ENCODE peak calls at places on chromosome 2, in six cellular contexts. X is cardiac muscle cell, G is H9, S is GM23338, W is neural progenitor cell, B is ovary. D is an unnamed sample.

GRCh38 chr2:157324331-157324843 is 1.2 kb downstream of the ERMN start:
- DNase-seq in G (no peak), B (no peak), W (no peak), X (no peak), S (no peak), D (no peak)

GRCh38 chr2:26352892-26353291 is 6.3 kb upstream of the ADGRF3 start:
- DNase-seq in B (no peak), X (no peak), G (no peak), W (no peak), S (no peak), D (no peak)

GRCh38 chr2:219249203-219249980 is 3.7 kb upstream of the TUBA4B start:
- DNase-seq in B (peak), G (no peak), W (no peak), X (peak), S (peak), D (peak)

GRCh38 chr2:111663471-111663951 is 220.5 kb downstream of the ANAPC1 start:
- DNase-seq in B (no peak), G (no peak), S (no peak), W (no peak), X (peak), D (no peak)

GRCh38 chr2:219563271-219563928 is 7.9 kb downstream of the OBSL1 start:
- DNase-seq in S (no peak), G (no peak), W (no peak), X (no peak), B (peak), D (no peak)

GRCh38 chr2:133044556-133044955 is 374.6 kb upstream of the LYPD1 start:
- DNase-seq in B (no peak), G (no peak), X (no peak), S (no peak), W (no peak), D (no peak)

GRCh38 chr2:95333888-95334338 is 36.8 kb downstream of the KCNIP3 start:
- DNase-seq in S (no peak), B (no peak), W (no peak), X (peak), G (no peak), D (peak)

GRCh38 chr2:67566292-67566691 is 169.2 kb downstream of the ETAA1 start:
- DNase-seq in W (no peak), X (no peak), S (no peak), G (no peak), B (no peak), D (no peak)

GRCh38 chr2:203451686-203452085 is 83.4 kb downstream of the RAPH1 start:
- DNase-seq in W (no peak), B (no peak), S (no peak), X (peak), G (no peak), D (no peak)

GRCh38 chr2:118013221-118013723 is 598 bp downstream of the CCDC93 start:
- DNase-seq in G (peak), X (no peak), S (peak), W (peak), B (peak), D (peak)

GRCh38 chr2:50791271-50791670 is 240.7 kb downstream of the NRXN1 start:
- DNase-seq in S (no peak), W (no peak), B (no peak), X (no peak), G (no peak), D (no peak)

GRCh38 chr2:119760237-119760807 is 600 bp downstream of the PTPN4 start:
- DNase-seq in W (no peak), G (peak), X (no peak), B (no peak), S (peak), D (no peak)

DNA sequence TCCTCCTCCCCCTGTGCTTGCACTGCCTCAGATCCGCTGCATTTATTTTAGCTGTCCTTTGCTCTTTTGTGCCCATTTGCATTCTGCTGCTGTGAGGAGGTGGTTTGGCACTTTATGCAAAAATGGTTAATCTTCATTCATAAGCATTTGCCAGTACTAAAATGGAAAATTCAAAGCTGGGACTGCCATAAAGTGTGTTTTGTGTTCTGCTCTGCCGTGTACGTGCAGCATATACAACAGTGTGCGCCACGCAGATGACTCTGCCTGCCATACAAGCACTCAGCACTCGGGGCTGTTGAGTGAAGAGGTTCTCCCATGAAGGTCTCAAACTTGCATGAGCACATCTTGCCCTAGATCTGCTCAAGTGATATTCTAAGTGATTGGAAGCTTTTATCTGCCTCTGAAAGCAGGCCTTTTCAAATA is 73.7 kb downstream of the SPATS2L start:
- DNase-seq in G (no peak), S (no peak), X (no peak), W (peak), B (no peak), D (no peak)
- H3K27ac ChIP-seq in G (no peak), S (peak), X (no peak), W (peak), B (no peak), D (no peak)

DNA sequence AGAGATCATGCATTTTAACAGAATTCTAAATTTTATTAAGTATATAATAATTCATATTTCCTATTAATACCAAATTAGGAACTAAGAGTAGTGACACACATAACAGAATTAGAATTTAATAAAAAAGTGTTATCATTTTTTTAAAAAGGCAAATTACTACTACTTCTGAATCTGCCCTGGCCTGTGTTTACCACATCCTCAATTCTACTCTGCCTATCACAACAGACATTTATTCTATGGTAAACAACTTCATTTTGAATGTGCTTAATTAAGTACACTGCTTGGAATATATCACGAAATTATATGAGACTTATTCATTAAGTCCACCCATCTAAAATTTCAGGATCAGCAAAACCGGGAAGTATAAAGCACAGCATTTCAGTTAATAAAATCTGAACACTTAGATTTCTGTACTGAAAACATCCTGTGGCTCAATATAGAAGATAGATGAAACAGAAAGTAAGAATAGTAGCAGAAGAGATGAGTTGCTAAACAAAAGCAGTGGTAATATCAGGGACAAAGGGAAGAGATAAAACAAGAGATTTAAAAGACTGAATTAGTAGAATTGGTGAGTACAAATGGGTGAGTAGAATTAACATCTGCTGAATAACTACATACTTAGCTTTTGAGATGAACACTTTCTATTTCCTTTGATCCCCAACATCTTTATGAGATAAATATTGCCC is 3.7 kb downstream of the SMC6 start:
- DNase-seq in G (no peak), W (no peak), B (no peak), X (no peak), S (no peak), D (no peak)
- H3K27ac ChIP-seq in G (no peak), W (no peak), B (no peak), X (no peak), S (peak), D (no peak)

GRCh38 chr2:188282907-188283306 is 8.8 kb upstream of the GULP1 start:
- DNase-seq in G (no peak), X (no peak), B (no peak), W (no peak), S (no peak), D (no peak)
- H3K27ac ChIP-seq in G (no peak), X (no peak), B (no peak), W (no peak), S (no peak), D (no peak)

GRCh38 chr2:102141011-102141914 is 1.3 kb upstream of the IL1R1 start:
- DNase-seq in G (no peak), S (peak), X (peak), B (peak), W (no peak), D (no peak)
- H3K27ac ChIP-seq in G (no peak), S (no peak), X (no peak), B (peak), W (no peak), D (no peak)

DNA sequence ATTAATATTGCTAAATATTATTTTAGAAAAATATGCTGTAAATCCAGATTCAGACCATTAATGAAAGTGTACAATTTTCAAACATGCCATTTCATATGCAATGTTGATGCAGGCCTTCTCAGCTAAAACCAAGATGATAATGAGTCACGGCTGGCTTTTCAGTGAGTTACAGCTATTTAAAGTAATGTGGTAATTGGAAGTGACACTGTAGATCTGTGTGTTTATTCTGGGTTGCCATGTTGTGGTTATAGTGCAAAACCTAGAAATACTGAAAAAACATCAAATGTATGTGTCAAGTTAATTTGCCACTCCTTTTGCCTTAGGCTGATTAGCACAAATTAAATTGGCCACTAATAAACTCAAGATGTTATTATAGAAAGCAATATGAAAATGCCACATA is 506.6 kb downstream of the ERBB4 start:
- DNase-seq in X (peak), G (no peak), S (no peak), B (no peak), W (no peak), D (no peak)
- H3K27ac ChIP-seq in X (no peak), G (no peak), S (no peak), B (no peak), W (no peak), D (no peak)

DNA sequence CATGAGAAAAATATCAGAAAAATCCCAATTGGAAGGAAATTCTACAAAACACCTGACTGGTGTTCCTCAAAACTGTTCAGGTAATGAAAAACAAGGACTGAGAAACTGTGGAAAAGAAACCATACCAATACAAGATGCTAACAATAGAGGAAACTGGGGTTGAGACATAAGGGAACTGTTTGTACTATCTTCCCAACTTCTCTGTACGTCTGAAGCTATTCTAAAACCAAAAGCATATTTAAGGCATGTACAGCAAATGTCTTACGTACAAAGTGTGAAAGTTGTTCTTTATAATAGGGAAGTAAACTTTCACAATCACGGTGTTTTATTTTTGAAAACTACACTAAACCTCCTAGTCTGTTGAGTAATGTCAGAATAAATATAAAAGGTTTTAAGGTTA is 776.2 kb upstream of the RAB6C start:
- DNase-seq in S (no peak), G (no peak), B (no peak), X (no peak), W (no peak), D (no peak)
- H3K27ac ChIP-seq in S (no peak), G (no peak), B (no peak), X (no peak), W (no peak), D (no peak)

DNA sequence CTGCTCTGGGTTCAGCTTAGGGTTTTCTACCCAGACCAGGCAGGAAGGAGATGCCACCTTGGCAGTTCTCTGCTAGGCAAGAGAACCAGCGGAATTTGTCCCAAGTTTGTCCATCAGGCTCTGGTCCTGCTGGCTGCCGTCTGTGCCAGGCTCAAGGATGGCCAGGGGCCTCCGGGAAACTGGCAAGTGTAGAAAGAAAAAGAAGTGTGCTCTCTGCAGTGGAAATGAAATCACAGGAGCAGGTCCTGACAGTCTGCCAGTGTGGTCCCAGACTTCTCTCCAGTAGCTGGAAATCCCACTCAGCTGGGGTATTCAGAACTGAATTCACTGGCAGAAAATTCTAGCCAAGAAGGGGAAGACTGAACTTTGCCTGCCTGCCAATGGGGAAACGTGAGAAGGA is 91.0 kb downstream of the STPG4 start:
- DNase-seq in S (no peak), W (no peak), X (no peak), B (no peak), G (no peak), D (no peak)
- H3K27ac ChIP-seq in S (no peak), W (no peak), X (no peak), B (no peak), G (no peak), D (no peak)